ENCODE peak calls at places on chromosomes 2 and 18, in four cellular contexts. One of them, this sample, is unnamed.

GRCh38 chr2:158484892-158485556 is 28.3 kb downstream of the PKP4 start:
- ATAC-seq in upper lobe of left lung: no peak
- ATAC-seq in A549: no peak
- ATAC-seq in HepG2: peak; percentile 31
- ATAC-seq in this sample: no peak

GRCh38 chr2:205865794-205866490 is 183.6 kb downstream of the NRP2 start:
- ATAC-seq in upper lobe of left lung: no peak
- ATAC-seq in HepG2: no peak
- ATAC-seq in A549: no peak
- ATAC-seq in this sample: no peak

GRCh38 chr2:120323214-120323613 is 22.7 kb upstream of the INHBB start:
- ATAC-seq in HepG2: peak; percentile 29
- ATAC-seq in A549: no peak
- ATAC-seq in upper lobe of left lung: peak; percentile 37
- ATAC-seq in this sample: peak; percentile 88

GRCh38 chr18:70421471-70421870 is 132.6 kb downstream of the SOCS6 start:
- ATAC-seq in upper lobe of left lung: no peak
- ATAC-seq in HepG2: no peak
- ATAC-seq in A549: no peak
- ATAC-seq in this sample: no peak

GRCh38 chr2:118973542-118973951 is 31.6 kb downstream of the MARCO start:
- ATAC-seq in A549: no peak
- ATAC-seq in upper lobe of left lung: no peak
- ATAC-seq in HepG2: no peak
- ATAC-seq in this sample: peak; percentile 71

GRCh38 chr18:9814431-9814830 is 71.3 kb upstream of the TXNDC2 start:
- ATAC-seq in A549: peak; percentile 70
- ATAC-seq in HepG2: peak; percentile 61
- ATAC-seq in upper lobe of left lung: no peak
- ATAC-seq in this sample: no peak

GRCh38 chr18:2173464-2173863 is 397.8 kb downstream of the METTL4 start:
- ATAC-seq in A549: no peak
- ATAC-seq in HepG2: no peak
- ATAC-seq in upper lobe of left lung: no peak
- ATAC-seq in this sample: no peak

GRCh38 chr2:73892631-73893329 is at the start of gene ACTG2:
- ATAC-seq in A549: no peak
- ATAC-seq in HepG2: no peak
- ATAC-seq in upper lobe of left lung: no peak
- ATAC-seq in this sample: peak; percentile 79

DNA sequence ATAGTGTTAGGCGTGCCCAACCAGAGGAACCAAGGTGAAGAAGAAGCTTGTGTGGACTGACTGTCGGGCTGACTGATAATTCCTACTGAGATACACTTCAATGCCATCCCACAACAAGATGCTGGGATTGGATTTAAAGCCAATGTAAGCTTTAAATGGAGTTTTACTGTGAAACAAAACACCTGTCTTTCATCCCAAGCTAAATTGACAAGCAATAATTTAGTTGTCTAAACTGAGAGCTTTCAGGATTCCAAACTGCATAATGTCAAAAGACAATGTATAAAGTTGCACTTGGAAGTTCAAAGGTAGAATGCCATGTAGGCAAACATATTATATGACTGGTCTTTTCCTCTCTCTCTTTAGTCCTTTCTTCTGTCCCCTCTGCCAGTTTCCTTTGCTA is 1025.3 kb upstream of the FANCL start:
- ATAC-seq in A549: no peak
- ATAC-seq in HepG2: no peak
- ATAC-seq in upper lobe of left lung: no peak
- ATAC-seq in this sample: no peak
- TF ChIP-seq EP300 in A549: no peak
- TF ChIP-seq EP300 in HepG2: no peak
- TF ChIP-seq EP300 in upper lobe of left lung: no peak
- TF ChIP-seq EP300 in this sample: no peak

GRCh38 chr2:171253279-171253678 is 92.6 kb upstream of the TLK1 start:
- ATAC-seq in HepG2: no peak
- ATAC-seq in A549: no peak
- ATAC-seq in upper lobe of left lung: no peak
- ATAC-seq in this sample: no peak
- TF ChIP-seq EP300 in HepG2: no peak
- TF ChIP-seq EP300 in A549: no peak
- TF ChIP-seq EP300 in upper lobe of left lung: no peak
- TF ChIP-seq EP300 in this sample: no peak

DNA sequence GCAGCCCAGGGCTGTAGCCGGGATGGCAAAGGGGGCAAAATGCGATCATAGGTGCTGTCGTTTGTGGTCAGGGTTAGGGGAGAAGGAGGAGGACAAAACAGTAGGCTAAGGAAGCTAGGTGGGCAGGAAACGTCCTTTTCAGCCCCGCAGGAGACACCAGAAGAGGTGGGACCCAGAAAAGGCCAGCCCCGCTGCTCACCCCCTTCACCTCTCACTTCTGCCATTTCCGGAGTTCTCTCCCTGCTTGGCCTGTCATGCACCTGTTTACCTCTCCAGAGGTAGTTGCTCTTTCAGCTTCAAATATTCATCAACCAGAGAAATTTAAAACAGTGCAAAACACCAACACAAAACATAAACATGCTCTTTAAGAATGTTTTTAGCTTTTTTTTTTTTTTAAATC is 849 bp downstream of the AQP4 start:
- ATAC-seq in HepG2: no peak
- ATAC-seq in upper lobe of left lung: no peak
- ATAC-seq in A549: no peak
- ATAC-seq in this sample: no peak
- TF ChIP-seq EP300 in HepG2: no peak
- TF ChIP-seq EP300 in upper lobe of left lung: no peak
- TF ChIP-seq EP300 in A549: no peak
- TF ChIP-seq EP300 in this sample: no peak

DNA sequence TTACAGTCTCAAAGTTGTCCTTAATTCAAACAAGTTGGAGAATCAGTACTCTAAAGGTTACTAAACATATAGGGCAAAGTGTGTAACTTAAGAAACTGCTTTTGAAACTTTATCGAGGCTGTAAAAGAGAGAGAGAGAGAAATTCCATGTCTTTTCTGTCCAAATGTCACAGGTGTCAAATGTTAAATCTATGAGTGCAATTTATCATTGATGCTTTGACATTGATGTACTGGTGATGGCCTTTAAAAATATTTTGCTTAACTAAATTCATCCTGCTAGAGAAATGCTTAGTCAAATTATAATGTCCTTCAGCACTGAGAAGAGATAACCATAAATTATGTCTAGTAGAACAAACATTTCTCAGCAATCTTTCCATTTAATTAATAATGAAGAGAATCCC is 1602.1 kb upstream of the TMEFF2 start:
- ATAC-seq in upper lobe of left lung: no peak
- ATAC-seq in HepG2: no peak
- ATAC-seq in A549: no peak
- ATAC-seq in this sample: no peak
- TF ChIP-seq EP300 in upper lobe of left lung: no peak
- TF ChIP-seq EP300 in HepG2: no peak
- TF ChIP-seq EP300 in A549: no peak
- TF ChIP-seq EP300 in this sample: no peak

GRCh38 chr2:72765997-72766609 is 59.7 kb downstream of the EXOC6B start:
- ATAC-seq in HepG2: no peak
- ATAC-seq in A549: peak; percentile 78
- ATAC-seq in upper lobe of left lung: no peak
- ATAC-seq in this sample: no peak

DNA sequence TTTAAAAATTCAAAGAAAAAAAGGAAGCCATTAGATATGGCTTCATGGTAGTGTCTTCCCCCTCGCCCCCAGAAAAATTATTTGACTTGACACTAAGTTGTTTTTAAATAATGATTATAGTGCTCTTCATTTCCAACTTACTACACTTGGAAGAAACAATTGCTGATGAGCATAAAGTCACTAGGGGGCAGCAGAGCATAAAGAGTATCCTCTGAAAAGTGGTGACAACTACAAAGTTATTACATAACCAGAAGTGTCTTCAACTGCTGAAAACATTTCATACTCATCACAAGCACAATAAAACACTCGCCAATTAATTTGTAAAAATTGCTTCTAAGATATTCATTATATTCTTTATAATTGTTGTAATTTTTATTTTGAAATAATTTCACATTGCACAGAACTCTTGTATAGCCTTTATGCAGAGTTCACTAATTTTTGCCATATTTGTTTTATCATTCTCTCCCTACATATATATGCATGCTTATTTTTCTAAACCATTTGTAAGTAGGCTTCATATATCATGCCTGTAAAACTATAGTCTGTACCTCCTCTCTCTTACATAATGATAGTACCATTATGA is 54.9 kb downstream of the EXOC6B start:
- ATAC-seq in upper lobe of left lung: no peak
- ATAC-seq in A549: peak; percentile 80
- ATAC-seq in HepG2: peak; percentile 56
- ATAC-seq in this sample: no peak
- TF ChIP-seq EP300 in upper lobe of left lung: no peak
- TF ChIP-seq EP300 in A549: no peak
- TF ChIP-seq EP300 in HepG2: no peak
- TF ChIP-seq EP300 in this sample: no peak

DNA sequence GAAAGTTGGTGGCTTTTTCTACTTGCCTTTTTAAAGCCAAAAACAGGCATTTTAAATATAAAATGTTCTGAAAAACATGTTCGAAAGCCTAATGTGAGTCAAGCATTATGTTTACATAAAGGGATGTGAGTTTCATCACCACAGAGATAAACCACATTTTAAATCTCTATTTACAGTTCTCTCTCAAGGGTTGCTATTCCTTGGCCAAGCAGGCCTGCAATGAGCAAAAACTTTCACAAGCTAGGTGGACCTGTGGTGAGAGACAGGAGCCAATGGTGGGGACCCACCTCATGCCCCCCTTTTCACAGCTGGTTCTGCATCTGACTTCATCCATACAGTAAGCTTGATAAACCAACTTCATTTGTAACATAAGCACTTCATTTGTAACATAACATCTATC is 65.1 kb downstream of the CUL3 start:
- ATAC-seq in HepG2: peak; percentile 51
- ATAC-seq in upper lobe of left lung: no peak
- ATAC-seq in A549: peak; percentile 52
- ATAC-seq in this sample: no peak
- TF ChIP-seq EP300 in HepG2: no peak
- TF ChIP-seq EP300 in upper lobe of left lung: no peak
- TF ChIP-seq EP300 in A549: no peak
- TF ChIP-seq EP300 in this sample: no peak

GRCh38 chr18:8741524-8741923 is 36.2 kb downstream of the MTCL1 start:
- ATAC-seq in upper lobe of left lung: no peak
- ATAC-seq in A549: no peak
- ATAC-seq in HepG2: no peak
- ATAC-seq in this sample: no peak
- TF ChIP-seq EP300 in upper lobe of left lung: no peak
- TF ChIP-seq EP300 in A549: no peak
- TF ChIP-seq EP300 in HepG2: no peak
- TF ChIP-seq EP300 in this sample: no peak

GRCh38 chr18:13520306-13520705 is 206.1 kb downstream of the FAM210A start:
- ATAC-seq in HepG2: no peak
- ATAC-seq in A549: no peak
- ATAC-seq in upper lobe of left lung: no peak
- ATAC-seq in this sample: peak; percentile 80
- TF ChIP-seq EP300 in HepG2: no peak
- TF ChIP-seq EP300 in A549: no peak
- TF ChIP-seq EP300 in upper lobe of left lung: peak; percentile 94
- TF ChIP-seq EP300 in this sample: no peak